ENCODE peak calls at places on chromosomes 7 and 10, in ten cellular contexts. One of them, this sample, is unnamed.
A peak's percentile ranks its signal among the peaks of the same experiment; 100 is the strongest.

GRCh38 chr7:145169908-145170307 is 334.1 kb upstream of the TPK1 start:
- DNase-seq in stimulated activated naive CD8-positive, alpha-beta T cell treated with anti-CD3 and anti-CD28 coated beads, Interleukin-15, Interleukin-2, amounts not matched to agents 100 U/mL and 50 U/mL, for 24 hours: no peak
- DNase-seq in activated T-helper 9 cell treated with anti-CD3 and anti-CD28 coated beads, Interleukin-2, amount 50 U/mL, for 16 hours: no peak
- DNase-seq in MM.1S: peak; percentile 48
- DNase-seq in NCI-H1105: peak; percentile 3
- DNase-seq in NT2/D1: no peak
- DNase-seq in iris pigment epithelial cell: peak; percentile 27
- DNase-seq in NCI-H2081: peak; percentile 77
- DNase-seq in stomach: no peak
- DNase-seq in neural crest cell: no peak
- DNase-seq in this sample: no peak

GRCh38 chr10:128059266-128059850 is 66.9 kb downstream of the MKI67 start:
- DNase-seq in stimulated activated naive CD8-positive, alpha-beta T cell treated with anti-CD3 and anti-CD28 coated beads, Interleukin-15, Interleukin-2, amounts not matched to agents 100 U/mL and 50 U/mL, for 24 hours: peak; percentile 42
- DNase-seq in activated T-helper 9 cell treated with anti-CD3 and anti-CD28 coated beads, Interleukin-2, amount 50 U/mL, for 16 hours: no peak
- DNase-seq in MM.1S: no peak
- DNase-seq in NCI-H1105: no peak
- DNase-seq in NT2/D1: no peak
- DNase-seq in iris pigment epithelial cell: no peak
- DNase-seq in NCI-H2081: no peak
- DNase-seq in stomach: no peak
- DNase-seq in neural crest cell: no peak
- DNase-seq in this sample: no peak

GRCh38 chr10:352476-353235 is 217.4 kb downstream of the ZMYND11 start:
- DNase-seq in stimulated activated naive CD8-positive, alpha-beta T cell treated with anti-CD3 and anti-CD28 coated beads, Interleukin-15, Interleukin-2, amounts not matched to agents 100 U/mL and 50 U/mL, for 24 hours: no peak
- DNase-seq in activated T-helper 9 cell treated with anti-CD3 and anti-CD28 coated beads, Interleukin-2, amount 50 U/mL, for 16 hours: no peak
- DNase-seq in MM.1S: no peak
- DNase-seq in NCI-H1105: no peak
- DNase-seq in NT2/D1: no peak
- DNase-seq in iris pigment epithelial cell: no peak
- DNase-seq in NCI-H2081: no peak
- DNase-seq in stomach: no peak
- DNase-seq in neural crest cell: no peak
- DNase-seq in this sample: no peak

GRCh38 chr10:65360497-65360896 is 1565.3 kb upstream of the LRRTM3 start:
- DNase-seq in stimulated activated naive CD8-positive, alpha-beta T cell treated with anti-CD3 and anti-CD28 coated beads, Interleukin-15, Interleukin-2, amounts not matched to agents 100 U/mL and 50 U/mL, for 24 hours: no peak
- DNase-seq in activated T-helper 9 cell treated with anti-CD3 and anti-CD28 coated beads, Interleukin-2, amount 50 U/mL, for 16 hours: no peak
- DNase-seq in MM.1S: no peak
- DNase-seq in NCI-H1105: no peak
- DNase-seq in NT2/D1: no peak
- DNase-seq in iris pigment epithelial cell: no peak
- DNase-seq in NCI-H2081: no peak
- DNase-seq in stomach: no peak
- DNase-seq in neural crest cell: no peak
- DNase-seq in this sample: no peak

GRCh38 chr10:105950410-105950809 is 1214.1 kb downstream of the SORCS1 start:
- DNase-seq in stimulated activated naive CD8-positive, alpha-beta T cell treated with anti-CD3 and anti-CD28 coated beads, Interleukin-15, Interleukin-2, amounts not matched to agents 100 U/mL and 50 U/mL, for 24 hours: peak; percentile 16
- DNase-seq in activated T-helper 9 cell treated with anti-CD3 and anti-CD28 coated beads, Interleukin-2, amount 50 U/mL, for 16 hours: no peak
- DNase-seq in MM.1S: peak; percentile 56
- DNase-seq in NCI-H1105: no peak
- DNase-seq in NT2/D1: peak; percentile 28
- DNase-seq in iris pigment epithelial cell: peak; percentile 54
- DNase-seq in NCI-H2081: peak; percentile 2
- DNase-seq in stomach: peak; percentile 54
- DNase-seq in neural crest cell: peak; percentile 53
- DNase-seq in this sample: peak; percentile 5

GRCh38 chr7:28708458-28708951 is 249.6 kb downstream of the TRIL start:
- DNase-seq in stimulated activated naive CD8-positive, alpha-beta T cell treated with anti-CD3 and anti-CD28 coated beads, Interleukin-15, Interleukin-2, amounts not matched to agents 100 U/mL and 50 U/mL, for 24 hours: no peak
- DNase-seq in activated T-helper 9 cell treated with anti-CD3 and anti-CD28 coated beads, Interleukin-2, amount 50 U/mL, for 16 hours: no peak
- DNase-seq in MM.1S: no peak
- DNase-seq in NCI-H1105: no peak
- DNase-seq in NT2/D1: peak; percentile 23
- DNase-seq in iris pigment epithelial cell: no peak
- DNase-seq in NCI-H2081: no peak
- DNase-seq in stomach: no peak
- DNase-seq in neural crest cell: peak; percentile 36
- DNase-seq in this sample: no peak

GRCh38 chr10:42990721-42991441 is 86.0 kb upstream of the RET start:
- DNase-seq in stimulated activated naive CD8-positive, alpha-beta T cell treated with anti-CD3 and anti-CD28 coated beads, Interleukin-15, Interleukin-2, amounts not matched to agents 100 U/mL and 50 U/mL, for 24 hours: no peak
- DNase-seq in activated T-helper 9 cell treated with anti-CD3 and anti-CD28 coated beads, Interleukin-2, amount 50 U/mL, for 16 hours: no peak
- DNase-seq in MM.1S: no peak
- DNase-seq in NCI-H1105: no peak
- DNase-seq in NT2/D1: no peak
- DNase-seq in iris pigment epithelial cell: no peak
- DNase-seq in NCI-H2081: no peak
- DNase-seq in stomach: no peak
- DNase-seq in neural crest cell: no peak
- DNase-seq in this sample: no peak

GRCh38 chr7:111775205-111775604 is 212.9 kb upstream of the IMMP2L start:
- DNase-seq in stimulated activated naive CD8-positive, alpha-beta T cell treated with anti-CD3 and anti-CD28 coated beads, Interleukin-15, Interleukin-2, amounts not matched to agents 100 U/mL and 50 U/mL, for 24 hours: no peak
- DNase-seq in activated T-helper 9 cell treated with anti-CD3 and anti-CD28 coated beads, Interleukin-2, amount 50 U/mL, for 16 hours: no peak
- DNase-seq in MM.1S: no peak
- DNase-seq in NCI-H1105: no peak
- DNase-seq in NT2/D1: no peak
- DNase-seq in iris pigment epithelial cell: no peak
- DNase-seq in NCI-H2081: no peak
- DNase-seq in stomach: no peak
- DNase-seq in neural crest cell: no peak
- DNase-seq in this sample: no peak

GRCh38 chr10:99766282-99766681 is 16.2 kb upstream of the ABCC2 start:
- DNase-seq in stimulated activated naive CD8-positive, alpha-beta T cell treated with anti-CD3 and anti-CD28 coated beads, Interleukin-15, Interleukin-2, amounts not matched to agents 100 U/mL and 50 U/mL, for 24 hours: no peak
- DNase-seq in activated T-helper 9 cell treated with anti-CD3 and anti-CD28 coated beads, Interleukin-2, amount 50 U/mL, for 16 hours: no peak
- DNase-seq in MM.1S: no peak
- DNase-seq in NCI-H1105: no peak
- DNase-seq in NT2/D1: no peak
- DNase-seq in iris pigment epithelial cell: no peak
- DNase-seq in NCI-H2081: no peak
- DNase-seq in stomach: no peak
- DNase-seq in neural crest cell: no peak
- DNase-seq in this sample: no peak

GRCh38 chr10:21517134-21517982 is 8.1 kb downstream of the SKIDA1 start:
- DNase-seq in stimulated activated naive CD8-positive, alpha-beta T cell treated with anti-CD3 and anti-CD28 coated beads, Interleukin-15, Interleukin-2, amounts not matched to agents 100 U/mL and 50 U/mL, for 24 hours: peak; percentile 42
- DNase-seq in activated T-helper 9 cell treated with anti-CD3 and anti-CD28 coated beads, Interleukin-2, amount 50 U/mL, for 16 hours: no peak
- DNase-seq in MM.1S: peak; percentile 68
- DNase-seq in NCI-H1105: no peak
- DNase-seq in NT2/D1: no peak
- DNase-seq in iris pigment epithelial cell: no peak
- DNase-seq in NCI-H2081: peak; percentile 55
- DNase-seq in stomach: peak; percentile 38
- DNase-seq in neural crest cell: no peak
- DNase-seq in this sample: no peak

GRCh38 chr7:50652400-50653115 is 87.4 kb upstream of the DDC start:
- DNase-seq in stimulated activated naive CD8-positive, alpha-beta T cell treated with anti-CD3 and anti-CD28 coated beads, Interleukin-15, Interleukin-2, amounts not matched to agents 100 U/mL and 50 U/mL, for 24 hours: no peak
- DNase-seq in activated T-helper 9 cell treated with anti-CD3 and anti-CD28 coated beads, Interleukin-2, amount 50 U/mL, for 16 hours: no peak
- DNase-seq in MM.1S: no peak
- DNase-seq in NCI-H1105: no peak
- DNase-seq in NT2/D1: no peak
- DNase-seq in iris pigment epithelial cell: no peak
- DNase-seq in NCI-H2081: no peak
- DNase-seq in stomach: peak; percentile 15
- DNase-seq in neural crest cell: no peak
- DNase-seq in this sample: no peak

GRCh38 chr10:89352039-89352597 is 24.3 kb downstream of the IFIT3 start:
- DNase-seq in stimulated activated naive CD8-positive, alpha-beta T cell treated with anti-CD3 and anti-CD28 coated beads, Interleukin-15, Interleukin-2, amounts not matched to agents 100 U/mL and 50 U/mL, for 24 hours: no peak
- DNase-seq in activated T-helper 9 cell treated with anti-CD3 and anti-CD28 coated beads, Interleukin-2, amount 50 U/mL, for 16 hours: no peak
- DNase-seq in MM.1S: peak; percentile 82
- DNase-seq in NCI-H1105: no peak
- DNase-seq in NT2/D1: no peak
- DNase-seq in iris pigment epithelial cell: peak; percentile 98
- DNase-seq in NCI-H2081: no peak
- DNase-seq in stomach: peak; percentile 63
- DNase-seq in neural crest cell: no peak
- DNase-seq in this sample: no peak

GRCh38 chr10:132634947-132635271 is 97.3 kb downstream of the INPP5A start:
- DNase-seq in stimulated activated naive CD8-positive, alpha-beta T cell treated with anti-CD3 and anti-CD28 coated beads, Interleukin-15, Interleukin-2, amounts not matched to agents 100 U/mL and 50 U/mL, for 24 hours: no peak
- DNase-seq in activated T-helper 9 cell treated with anti-CD3 and anti-CD28 coated beads, Interleukin-2, amount 50 U/mL, for 16 hours: no peak
- DNase-seq in MM.1S: no peak
- DNase-seq in NCI-H1105: no peak
- DNase-seq in NT2/D1: no peak
- DNase-seq in iris pigment epithelial cell: no peak
- DNase-seq in NCI-H2081: no peak
- DNase-seq in stomach: no peak
- DNase-seq in neural crest cell: no peak
- DNase-seq in this sample: no peak

GRCh38 chr10:88165849-88166271 is 302.4 kb downstream of the PTEN start:
- DNase-seq in stimulated activated naive CD8-positive, alpha-beta T cell treated with anti-CD3 and anti-CD28 coated beads, Interleukin-15, Interleukin-2, amounts not matched to agents 100 U/mL and 50 U/mL, for 24 hours: no peak
- DNase-seq in activated T-helper 9 cell treated with anti-CD3 and anti-CD28 coated beads, Interleukin-2, amount 50 U/mL, for 16 hours: no peak
- DNase-seq in MM.1S: no peak
- DNase-seq in NCI-H1105: no peak
- DNase-seq in NT2/D1: no peak
- DNase-seq in iris pigment epithelial cell: peak; percentile 62
- DNase-seq in NCI-H2081: no peak
- DNase-seq in stomach: no peak
- DNase-seq in neural crest cell: no peak
- DNase-seq in this sample: no peak

GRCh38 chr7:512541-513311 is 6.9 kb downstream of the PDGFA start:
- DNase-seq in stimulated activated naive CD8-positive, alpha-beta T cell treated with anti-CD3 and anti-CD28 coated beads, Interleukin-15, Interleukin-2, amounts not matched to agents 100 U/mL and 50 U/mL, for 24 hours: no peak
- DNase-seq in activated T-helper 9 cell treated with anti-CD3 and anti-CD28 coated beads, Interleukin-2, amount 50 U/mL, for 16 hours: no peak
- DNase-seq in MM.1S: no peak
- DNase-seq in NCI-H1105: peak; percentile 93
- DNase-seq in NT2/D1: no peak
- DNase-seq in iris pigment epithelial cell: no peak
- DNase-seq in NCI-H2081: peak; percentile 34
- DNase-seq in stomach: peak; percentile 87
- DNase-seq in neural crest cell: no peak
- DNase-seq in this sample: no peak

GRCh38 chr7:49670991-49671390 is 102.4 kb upstream of the VWC2 start:
- DNase-seq in stimulated activated naive CD8-positive, alpha-beta T cell treated with anti-CD3 and anti-CD28 coated beads, Interleukin-15, Interleukin-2, amounts not matched to agents 100 U/mL and 50 U/mL, for 24 hours: no peak
- DNase-seq in activated T-helper 9 cell treated with anti-CD3 and anti-CD28 coated beads, Interleukin-2, amount 50 U/mL, for 16 hours: no peak
- DNase-seq in MM.1S: no peak
- DNase-seq in NCI-H1105: no peak
- DNase-seq in NT2/D1: no peak
- DNase-seq in iris pigment epithelial cell: no peak
- DNase-seq in NCI-H2081: no peak
- DNase-seq in stomach: no peak
- DNase-seq in neural crest cell: no peak
- DNase-seq in this sample: no peak

GRCh38 chr10:61900829-61901783 is at the start of gene ARID5B:
- DNase-seq in stimulated activated naive CD8-positive, alpha-beta T cell treated with anti-CD3 and anti-CD28 coated beads, Interleukin-15, Interleukin-2, amounts not matched to agents 100 U/mL and 50 U/mL, for 24 hours: peak; percentile 51
- DNase-seq in activated T-helper 9 cell treated with anti-CD3 and anti-CD28 coated beads, Interleukin-2, amount 50 U/mL, for 16 hours: peak; percentile 27
- DNase-seq in MM.1S: peak; percentile 72
- DNase-seq in NCI-H1105: peak; percentile 12
- DNase-seq in NT2/D1: no peak
- DNase-seq in iris pigment epithelial cell: peak; percentile 79
- DNase-seq in NCI-H2081: peak; percentile 73
- DNase-seq in stomach: peak; percentile 68
- DNase-seq in neural crest cell: peak; percentile 34
- DNase-seq in this sample: no peak

GRCh38 chr10:78552261-78552811 is 516.4 kb upstream of the ZMIZ1 start:
- DNase-seq in stimulated activated naive CD8-positive, alpha-beta T cell treated with anti-CD3 and anti-CD28 coated beads, Interleukin-15, Interleukin-2, amounts not matched to agents 100 U/mL and 50 U/mL, for 24 hours: no peak
- DNase-seq in activated T-helper 9 cell treated with anti-CD3 and anti-CD28 coated beads, Interleukin-2, amount 50 U/mL, for 16 hours: no peak
- DNase-seq in MM.1S: no peak
- DNase-seq in NCI-H1105: no peak
- DNase-seq in NT2/D1: peak; percentile 28
- DNase-seq in iris pigment epithelial cell: peak; percentile 16
- DNase-seq in NCI-H2081: no peak
- DNase-seq in stomach: no peak
- DNase-seq in neural crest cell: no peak
- DNase-seq in this sample: no peak

GRCh38 chr10:43254199-43254730 is 12.6 kb downstream of the RASGEF1A start:
- DNase-seq in stimulated activated naive CD8-positive, alpha-beta T cell treated with anti-CD3 and anti-CD28 coated beads, Interleukin-15, Interleukin-2, amounts not matched to agents 100 U/mL and 50 U/mL, for 24 hours: peak; percentile 16
- DNase-seq in activated T-helper 9 cell treated with anti-CD3 and anti-CD28 coated beads, Interleukin-2, amount 50 U/mL, for 16 hours: no peak
- DNase-seq in MM.1S: no peak
- DNase-seq in NCI-H1105: no peak
- DNase-seq in NT2/D1: no peak
- DNase-seq in iris pigment epithelial cell: no peak
- DNase-seq in NCI-H2081: no peak
- DNase-seq in stomach: peak; percentile 23
- DNase-seq in neural crest cell: no peak
- DNase-seq in this sample: no peak

GRCh38 chr10:118106426-118106825 is 59.7 kb upstream of the RAB11FIP2 start:
- DNase-seq in stimulated activated naive CD8-positive, alpha-beta T cell treated with anti-CD3 and anti-CD28 coated beads, Interleukin-15, Interleukin-2, amounts not matched to agents 100 U/mL and 50 U/mL, for 24 hours: no peak
- DNase-seq in activated T-helper 9 cell treated with anti-CD3 and anti-CD28 coated beads, Interleukin-2, amount 50 U/mL, for 16 hours: no peak
- DNase-seq in MM.1S: peak; percentile 19
- DNase-seq in NCI-H1105: no peak
- DNase-seq in NT2/D1: peak; percentile 13
- DNase-seq in iris pigment epithelial cell: peak; percentile 48
- DNase-seq in NCI-H2081: no peak
- DNase-seq in stomach: no peak
- DNase-seq in neural crest cell: no peak
- DNase-seq in this sample: no peak

GRCh38 chr10:25766687-25767221 is 167.3 kb upstream of the MYO3A start:
- DNase-seq in stimulated activated naive CD8-positive, alpha-beta T cell treated with anti-CD3 and anti-CD28 coated beads, Interleukin-15, Interleukin-2, amounts not matched to agents 100 U/mL and 50 U/mL, for 24 hours: no peak
- DNase-seq in activated T-helper 9 cell treated with anti-CD3 and anti-CD28 coated beads, Interleukin-2, amount 50 U/mL, for 16 hours: no peak
- DNase-seq in MM.1S: no peak
- DNase-seq in NCI-H1105: no peak
- DNase-seq in NT2/D1: peak; percentile 93
- DNase-seq in iris pigment epithelial cell: no peak
- DNase-seq in NCI-H2081: no peak
- DNase-seq in stomach: no peak
- DNase-seq in neural crest cell: peak; percentile 7
- DNase-seq in this sample: no peak

GRCh38 chr7:131803861-131804260 is 247.4 kb upstream of the PODXL start:
- DNase-seq in stimulated activated naive CD8-positive, alpha-beta T cell treated with anti-CD3 and anti-CD28 coated beads, Interleukin-15, Interleukin-2, amounts not matched to agents 100 U/mL and 50 U/mL, for 24 hours: no peak
- DNase-seq in activated T-helper 9 cell treated with anti-CD3 and anti-CD28 coated beads, Interleukin-2, amount 50 U/mL, for 16 hours: no peak
- DNase-seq in MM.1S: no peak
- DNase-seq in NCI-H1105: no peak
- DNase-seq in NT2/D1: no peak
- DNase-seq in iris pigment epithelial cell: no peak
- DNase-seq in NCI-H2081: no peak
- DNase-seq in stomach: no peak
- DNase-seq in neural crest cell: no peak
- DNase-seq in this sample: no peak

GRCh38 chr7:26436996-26437547 is 145.4 kb downstream of the SNX10 start:
- DNase-seq in stimulated activated naive CD8-positive, alpha-beta T cell treated with anti-CD3 and anti-CD28 coated beads, Interleukin-15, Interleukin-2, amounts not matched to agents 100 U/mL and 50 U/mL, for 24 hours: no peak
- DNase-seq in activated T-helper 9 cell treated with anti-CD3 and anti-CD28 coated beads, Interleukin-2, amount 50 U/mL, for 16 hours: no peak
- DNase-seq in MM.1S: no peak
- DNase-seq in NCI-H1105: peak; percentile 14
- DNase-seq in NT2/D1: peak; percentile 18
- DNase-seq in iris pigment epithelial cell: no peak
- DNase-seq in NCI-H2081: peak; percentile 18
- DNase-seq in stomach: no peak
- DNase-seq in neural crest cell: no peak
- DNase-seq in this sample: no peak

GRCh38 chr7:37418381-37418780 is 30.3 kb downstream of the ELMO1 start:
- DNase-seq in stimulated activated naive CD8-positive, alpha-beta T cell treated with anti-CD3 and anti-CD28 coated beads, Interleukin-15, Interleukin-2, amounts not matched to agents 100 U/mL and 50 U/mL, for 24 hours: no peak
- DNase-seq in activated T-helper 9 cell treated with anti-CD3 and anti-CD28 coated beads, Interleukin-2, amount 50 U/mL, for 16 hours: no peak
- DNase-seq in MM.1S: no peak
- DNase-seq in NCI-H1105: no peak
- DNase-seq in NT2/D1: no peak
- DNase-seq in iris pigment epithelial cell: no peak
- DNase-seq in NCI-H2081: no peak
- DNase-seq in stomach: no peak
- DNase-seq in neural crest cell: no peak
- DNase-seq in this sample: no peak

GRCh38 chr10:31116226-31116625 is 84.6 kb upstream of the ZNF438 start:
- DNase-seq in stimulated activated naive CD8-positive, alpha-beta T cell treated with anti-CD3 and anti-CD28 coated beads, Interleukin-15, Interleukin-2, amounts not matched to agents 100 U/mL and 50 U/mL, for 24 hours: no peak
- DNase-seq in activated T-helper 9 cell treated with anti-CD3 and anti-CD28 coated beads, Interleukin-2, amount 50 U/mL, for 16 hours: no peak
- DNase-seq in MM.1S: peak; percentile 42
- DNase-seq in NCI-H1105: no peak
- DNase-seq in NT2/D1: no peak
- DNase-seq in iris pigment epithelial cell: no peak
- DNase-seq in NCI-H2081: no peak
- DNase-seq in stomach: no peak
- DNase-seq in neural crest cell: no peak
- DNase-seq in this sample: no peak

GRCh38 chr10:24344279-24344678 is 135.3 kb downstream of the KIAA1217 start:
- DNase-seq in stimulated activated naive CD8-positive, alpha-beta T cell treated with anti-CD3 and anti-CD28 coated beads, Interleukin-15, Interleukin-2, amounts not matched to agents 100 U/mL and 50 U/mL, for 24 hours: no peak
- DNase-seq in activated T-helper 9 cell treated with anti-CD3 and anti-CD28 coated beads, Interleukin-2, amount 50 U/mL, for 16 hours: no peak
- DNase-seq in MM.1S: no peak
- DNase-seq in NCI-H1105: no peak
- DNase-seq in NT2/D1: no peak
- DNase-seq in iris pigment epithelial cell: peak; percentile 99
- DNase-seq in NCI-H2081: no peak
- DNase-seq in stomach: no peak
- DNase-seq in neural crest cell: no peak
- DNase-seq in this sample: no peak

GRCh38 chr10:15321431-15322321 is 49.4 kb downstream of the FAM171A1 start:
- DNase-seq in stimulated activated naive CD8-positive, alpha-beta T cell treated with anti-CD3 and anti-CD28 coated beads, Interleukin-15, Interleukin-2, amounts not matched to agents 100 U/mL and 50 U/mL, for 24 hours: no peak
- DNase-seq in activated T-helper 9 cell treated with anti-CD3 and anti-CD28 coated beads, Interleukin-2, amount 50 U/mL, for 16 hours: no peak
- DNase-seq in MM.1S: no peak
- DNase-seq in NCI-H1105: no peak
- DNase-seq in NT2/D1: no peak
- DNase-seq in iris pigment epithelial cell: peak; percentile 56
- DNase-seq in NCI-H2081: no peak
- DNase-seq in stomach: no peak
- DNase-seq in neural crest cell: no peak
- DNase-seq in this sample: no peak

GRCh38 chr10:30820282-30820991 is 190.9 kb upstream of the LYZL2 start:
- DNase-seq in stimulated activated naive CD8-positive, alpha-beta T cell treated with anti-CD3 and anti-CD28 coated beads, Interleukin-15, Interleukin-2, amounts not matched to agents 100 U/mL and 50 U/mL, for 24 hours: no peak
- DNase-seq in activated T-helper 9 cell treated with anti-CD3 and anti-CD28 coated beads, Interleukin-2, amount 50 U/mL, for 16 hours: no peak
- DNase-seq in MM.1S: no peak
- DNase-seq in NCI-H1105: no peak
- DNase-seq in NT2/D1: no peak
- DNase-seq in iris pigment epithelial cell: peak; percentile 87
- DNase-seq in NCI-H2081: no peak
- DNase-seq in stomach: no peak
- DNase-seq in neural crest cell: no peak
- DNase-seq in this sample: no peak